ENCODE peak calls at places on chromosomes 6 and 20, in six cellular contexts. One of them, this sample, is unnamed.

GRCh38 chr6:108559884-108560462 is 744 bp upstream of the FOXO3 start:
- DNase-seq in neural progenitor cell: peak
- DNase-seq in AG04449: no peak
- DNase-seq in mucosa of descending colon: peak
- DNase-seq in stomach: peak
- DNase-seq in pancreas: peak
- DNase-seq in this sample: peak

GRCh38 chr6:28558629-28559028 is 32.9 kb downstream of the GPX5 start:
- DNase-seq in neural progenitor cell: no peak
- DNase-seq in AG04449: no peak
- DNase-seq in mucosa of descending colon: no peak
- DNase-seq in stomach: no peak
- DNase-seq in pancreas: no peak
- DNase-seq in this sample: no peak

GRCh38 chr6:107957909-107958688 is at the start of gene SEC63:
- DNase-seq in neural progenitor cell: peak
- DNase-seq in AG04449: peak
- DNase-seq in mucosa of descending colon: peak
- DNase-seq in stomach: peak
- DNase-seq in pancreas: peak
- DNase-seq in this sample: peak

GRCh38 chr20:35739294-35740163 is 2.5 kb downstream of the RBM39 start:
- DNase-seq in neural progenitor cell: peak
- DNase-seq in AG04449: no peak
- DNase-seq in mucosa of descending colon: no peak
- DNase-seq in stomach: no peak
- DNase-seq in pancreas: no peak
- DNase-seq in this sample: peak

GRCh38 chr6:142408409-142408808 is 106.6 kb downstream of the ADGRG6 start:
- DNase-seq in neural progenitor cell: no peak
- DNase-seq in AG04449: no peak
- DNase-seq in mucosa of descending colon: no peak
- DNase-seq in stomach: no peak
- DNase-seq in pancreas: no peak
- DNase-seq in this sample: peak

GRCh38 chr6:12749531-12750379 is 33.2 kb downstream of the PHACTR1 start:
- DNase-seq in neural progenitor cell: peak
- DNase-seq in AG04449: no peak
- DNase-seq in mucosa of descending colon: no peak
- DNase-seq in stomach: no peak
- DNase-seq in pancreas: peak
- DNase-seq in this sample: no peak

GRCh38 chr6:75166236-75166635 is 39.6 kb downstream of the COL12A1 start:
- DNase-seq in neural progenitor cell: no peak
- DNase-seq in AG04449: no peak
- DNase-seq in mucosa of descending colon: no peak
- DNase-seq in stomach: no peak
- DNase-seq in pancreas: no peak
- DNase-seq in this sample: no peak

GRCh38 chr6:45642331-45643126 is 264.8 kb upstream of the SUPT3H start:
- DNase-seq in neural progenitor cell: no peak
- DNase-seq in AG04449: no peak
- DNase-seq in mucosa of descending colon: no peak
- DNase-seq in stomach: no peak
- DNase-seq in pancreas: no peak
- DNase-seq in this sample: no peak

GRCh38 chr20:22752324-22752723 is 168.0 kb upstream of the FOXA2 start:
- DNase-seq in neural progenitor cell: no peak
- DNase-seq in AG04449: no peak
- DNase-seq in mucosa of descending colon: no peak
- DNase-seq in stomach: no peak
- DNase-seq in pancreas: no peak
- DNase-seq in this sample: no peak

GRCh38 chr6:916160-916559 is 223.2 kb upstream of the EXOC2 start:
- DNase-seq in neural progenitor cell: no peak
- DNase-seq in AG04449: no peak
- DNase-seq in mucosa of descending colon: no peak
- DNase-seq in stomach: no peak
- DNase-seq in pancreas: no peak
- DNase-seq in this sample: no peak

GRCh38 chr6:80425089-80425823 is 318.8 kb downstream of the BCKDHB start:
- DNase-seq in neural progenitor cell: no peak
- DNase-seq in AG04449: peak
- DNase-seq in mucosa of descending colon: no peak
- DNase-seq in stomach: no peak
- DNase-seq in pancreas: no peak
- DNase-seq in this sample: peak

GRCh38 chr6:52900536-52900935 is 9.0 kb downstream of the GSTA3 start:
- DNase-seq in neural progenitor cell: no peak
- DNase-seq in AG04449: no peak
- DNase-seq in mucosa of descending colon: no peak
- DNase-seq in stomach: no peak
- DNase-seq in pancreas: no peak
- DNase-seq in this sample: no peak

GRCh38 chr6:136921936-136922679 is at the start of gene SLC35D3:
- DNase-seq in neural progenitor cell: peak
- DNase-seq in AG04449: no peak
- DNase-seq in mucosa of descending colon: peak
- DNase-seq in stomach: no peak
- DNase-seq in pancreas: peak
- DNase-seq in this sample: no peak

GRCh38 chr6:138691595-138692057 is 81.9 kb upstream of the CCDC28A start:
- DNase-seq in neural progenitor cell: peak
- DNase-seq in AG04449: peak
- DNase-seq in mucosa of descending colon: no peak
- DNase-seq in stomach: peak
- DNase-seq in pancreas: no peak
- DNase-seq in this sample: peak

GRCh38 chr20:62761058-62761758 is 35.1 kb upstream of the MRGBP start:
- DNase-seq in neural progenitor cell: no peak
- DNase-seq in AG04449: no peak
- DNase-seq in mucosa of descending colon: peak
- DNase-seq in stomach: no peak
- DNase-seq in pancreas: peak
- DNase-seq in this sample: no peak

GRCh38 chr6:26217714-26218075 is 130.5 kb downstream of the HFE start:
- DNase-seq in neural progenitor cell: peak
- DNase-seq in AG04449: no peak
- DNase-seq in mucosa of descending colon: peak
- DNase-seq in stomach: no peak
- DNase-seq in pancreas: no peak
- DNase-seq in this sample: peak

GRCh38 chr6:79149884-79150283 is 71.8 kb upstream of the PHIP start:
- DNase-seq in neural progenitor cell: no peak
- DNase-seq in AG04449: no peak
- DNase-seq in mucosa of descending colon: no peak
- DNase-seq in stomach: no peak
- DNase-seq in pancreas: no peak
- DNase-seq in this sample: no peak

GRCh38 chr6:107634147-107635057 is 144.5 kb downstream of the SOBP start:
- DNase-seq in neural progenitor cell: no peak
- DNase-seq in AG04449: no peak
- DNase-seq in mucosa of descending colon: no peak
- DNase-seq in stomach: no peak
- DNase-seq in pancreas: peak
- DNase-seq in this sample: no peak

GRCh38 chr20:577167-577791 is 32.8 kb downstream of the TCF15 start:
- DNase-seq in neural progenitor cell: peak
- DNase-seq in AG04449: no peak
- DNase-seq in mucosa of descending colon: no peak
- DNase-seq in stomach: no peak
- DNase-seq in pancreas: no peak
- DNase-seq in this sample: no peak

GRCh38 chr6:148177589-148178233 is 164.9 kb upstream of the SASH1 start:
- DNase-seq in neural progenitor cell: peak
- DNase-seq in AG04449: peak
- DNase-seq in mucosa of descending colon: peak
- DNase-seq in stomach: peak
- DNase-seq in pancreas: peak
- DNase-seq in this sample: peak

GRCh38 chr20:667351-668034 is 8.1 kb downstream of the SCRT2 start:
- DNase-seq in neural progenitor cell: peak
- DNase-seq in AG04449: no peak
- DNase-seq in mucosa of descending colon: peak
- DNase-seq in stomach: peak
- DNase-seq in pancreas: no peak
- DNase-seq in this sample: peak

GRCh38 chr6:100463685-100464161 is 998 bp downstream of the SIM1 start:
- DNase-seq in neural progenitor cell: peak
- DNase-seq in AG04449: no peak
- DNase-seq in mucosa of descending colon: no peak
- DNase-seq in stomach: no peak
- DNase-seq in pancreas: no peak
- DNase-seq in this sample: no peak

GRCh38 chr6:100461273-100461919 is 3.3 kb downstream of the SIM1 start:
- DNase-seq in neural progenitor cell: peak
- DNase-seq in AG04449: no peak
- DNase-seq in mucosa of descending colon: no peak
- DNase-seq in stomach: no peak
- DNase-seq in pancreas: no peak
- DNase-seq in this sample: no peak

GRCh38 chr6:100461920-100462295 is 2.8 kb downstream of the SIM1 start:
- DNase-seq in neural progenitor cell: no peak
- DNase-seq in AG04449: no peak
- DNase-seq in mucosa of descending colon: no peak
- DNase-seq in stomach: no peak
- DNase-seq in pancreas: no peak
- DNase-seq in this sample: no peak

GRCh38 chr6:100462990-100463684 is 1.6 kb downstream of the SIM1 start:
- DNase-seq in neural progenitor cell: no peak
- DNase-seq in AG04449: no peak
- DNase-seq in mucosa of descending colon: no peak
- DNase-seq in stomach: no peak
- DNase-seq in pancreas: no peak
- DNase-seq in this sample: no peak

GRCh38 chr6:100462396-100462795 is 2.3 kb downstream of the SIM1 start:
- DNase-seq in neural progenitor cell: no peak
- DNase-seq in AG04449: no peak
- DNase-seq in mucosa of descending colon: no peak
- DNase-seq in stomach: no peak
- DNase-seq in pancreas: no peak
- DNase-seq in this sample: no peak
- H3K4me3 ChIP-seq in neural progenitor cell: no peak
- H3K4me3 ChIP-seq in AG04449: peak
- H3K4me3 ChIP-seq in mucosa of descending colon: no peak
- H3K4me3 ChIP-seq in stomach: no peak
- H3K4me3 ChIP-seq in pancreas: no peak
- H3K4me3 ChIP-seq in this sample: no peak

GRCh38 chr6:92779758-92780157 is 639.6 kb downstream of the EPHA7 start:
- DNase-seq in neural progenitor cell: no peak
- DNase-seq in AG04449: no peak
- DNase-seq in mucosa of descending colon: no peak
- DNase-seq in stomach: no peak
- DNase-seq in pancreas: peak
- DNase-seq in this sample: peak

DNA sequence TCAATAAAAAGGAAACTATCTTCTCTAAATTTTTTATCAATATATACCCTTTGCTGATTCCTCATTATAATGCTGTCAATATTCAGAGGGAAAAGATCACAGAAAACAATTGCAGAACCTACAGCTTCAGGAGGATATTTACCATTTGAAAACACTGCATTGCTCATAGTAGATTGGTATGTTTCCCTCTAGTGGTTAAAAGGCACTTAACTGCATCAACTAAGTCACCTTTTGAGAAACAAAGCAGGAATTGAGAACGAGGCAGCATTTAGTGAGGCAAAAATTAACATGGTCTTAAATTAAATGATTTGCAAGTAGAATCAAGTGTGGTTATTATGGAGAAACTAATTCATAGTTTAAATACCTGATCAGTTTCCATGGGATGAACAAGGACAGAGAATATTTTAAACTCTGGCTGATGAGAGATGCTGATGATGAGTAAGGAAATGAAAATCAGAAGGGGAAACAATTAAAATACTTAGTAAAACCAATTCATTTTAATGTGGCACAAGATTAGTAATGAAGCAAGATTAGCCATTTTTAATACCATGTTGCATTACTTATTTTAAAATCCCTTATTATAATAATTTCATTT is 642.1 kb downstream of the EPHA7 start:
- DNase-seq in neural progenitor cell: peak
- DNase-seq in AG04449: no peak
- DNase-seq in mucosa of descending colon: no peak
- DNase-seq in stomach: no peak
- DNase-seq in pancreas: no peak
- DNase-seq in this sample: peak
- TF ChIP-seq CTCF in neural progenitor cell: peak
- TF ChIP-seq CTCF in AG04449: peak
- TF ChIP-seq CTCF in mucosa of descending colon: no peak
- TF ChIP-seq CTCF in stomach: peak
- TF ChIP-seq CTCF in pancreas: peak
- TF ChIP-seq CTCF in this sample: peak

GRCh38 chr20:49601153-49601924 is 33.4 kb upstream of the PTGIS start:
- DNase-seq in neural progenitor cell: no peak
- DNase-seq in AG04449: no peak
- DNase-seq in mucosa of descending colon: no peak
- DNase-seq in stomach: no peak
- DNase-seq in pancreas: no peak
- DNase-seq in this sample: no peak
- H3K4me3 ChIP-seq in neural progenitor cell: no peak
- H3K4me3 ChIP-seq in AG04449: no peak
- H3K4me3 ChIP-seq in mucosa of descending colon: no peak
- H3K4me3 ChIP-seq in stomach: no peak
- H3K4me3 ChIP-seq in pancreas: no peak
- H3K4me3 ChIP-seq in this sample: no peak

DNA sequence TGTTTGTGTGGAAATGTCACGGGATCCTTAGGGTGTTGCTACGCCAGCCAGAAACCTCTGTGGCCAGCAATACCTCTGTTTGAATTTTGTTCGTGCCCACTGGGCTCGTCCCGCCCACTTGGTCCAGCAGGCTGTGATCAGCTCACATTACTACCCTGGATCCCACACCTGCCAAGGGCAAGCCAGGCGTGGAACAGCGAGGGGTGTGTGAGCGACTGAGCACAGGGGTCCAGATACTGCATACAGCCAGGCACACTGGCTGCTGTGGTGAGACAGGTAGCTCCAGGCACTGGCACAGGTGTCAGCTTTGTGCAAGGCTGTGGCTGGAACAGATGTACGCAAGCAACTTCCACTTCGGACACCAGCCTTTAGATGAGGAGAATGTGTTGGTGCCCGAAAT is 718.9 kb downstream of the EPHA7 start:
- DNase-seq in neural progenitor cell: no peak
- DNase-seq in AG04449: no peak
- DNase-seq in mucosa of descending colon: no peak
- DNase-seq in stomach: no peak
- DNase-seq in pancreas: peak
- DNase-seq in this sample: no peak
- TF ChIP-seq CTCF in neural progenitor cell: no peak
- TF ChIP-seq CTCF in AG04449: no peak
- TF ChIP-seq CTCF in mucosa of descending colon: no peak
- TF ChIP-seq CTCF in stomach: no peak
- TF ChIP-seq CTCF in pancreas: no peak
- TF ChIP-seq CTCF in this sample: no peak

GRCh38 chr20:9506337-9506821 is 8.0 kb upstream of the LAMP5 start:
- DNase-seq in neural progenitor cell: no peak
- DNase-seq in AG04449: no peak
- DNase-seq in mucosa of descending colon: no peak
- DNase-seq in stomach: no peak
- DNase-seq in pancreas: no peak
- DNase-seq in this sample: no peak
- H3K4me3 ChIP-seq in neural progenitor cell: peak
- H3K4me3 ChIP-seq in AG04449: no peak
- H3K4me3 ChIP-seq in mucosa of descending colon: no peak
- H3K4me3 ChIP-seq in stomach: no peak
- H3K4me3 ChIP-seq in pancreas: no peak
- H3K4me3 ChIP-seq in this sample: no peak